ENCODE peak calls at places on chromosomes 16 and 17, in five cellular contexts. W, H, V, T and K are unnamed samples.
A peak's percentile ranks its signal among the peaks of the same experiment; 100 is the strongest.

GRCh38 chr16:77599793-77600415 is 122.4 kb upstream of the NUDT7 start:
- DNase-seq in T (peak; percentile 77), H (peak; percentile 54), V (no peak), W (peak; percentile 19), K (peak; percentile 56)

GRCh38 chr17:62032480-62032879 is 32.6 kb downstream of the MED13 start:
- DNase-seq in W (no peak), T (no peak), H (no peak), V (no peak), K (no peak)

GRCh38 chr16:23895052-23895451 is 59.3 kb downstream of the PRKCB start:
- DNase-seq in T (no peak), V (no peak), H (no peak), W (no peak), K (no peak)

GRCh38 chr17:64978138-64978537 is 58.9 kb upstream of the LRRC37A3 start:
- DNase-seq in T (no peak), W (no peak), H (no peak), V (no peak), K (no peak)

GRCh38 chr17:50918071-50918932 is 52.1 kb upstream of the TOB1 start:
- DNase-seq in H (no peak), V (no peak), T (no peak), W (no peak), K (peak; percentile 54)

GRCh38 chr16:58655215-58655596 is 25.6 kb upstream of the CNOT1 start:
- DNase-seq in H (no peak), T (no peak), V (no peak), W (no peak), K (no peak)

GRCh38 chr17:78890111-78890897 is 12.7 kb downstream of the CEP295NL start:
- DNase-seq in H (no peak), V (no peak), W (no peak), T (no peak), K (peak; percentile 97)

GRCh38 chr16:78535098-78535497 is 435.6 kb downstream of the WWOX start:
- DNase-seq in V (no peak), W (no peak), T (no peak), H (no peak), K (no peak)

GRCh38 chr16:20906871-20907255 is 6.3 kb downstream of the LYRM1 start:
- DNase-seq in W (no peak), V (no peak), H (no peak), T (no peak), K (no peak)

GRCh38 chr16:19308392-19308791 is 22.9 kb downstream of the CLEC19A start:
- DNase-seq in W (no peak), V (no peak), H (no peak), T (no peak), K (no peak)

GRCh38 chr16:19305443-19305842 is 19.9 kb downstream of the CLEC19A start:
- DNase-seq in T (no peak), W (no peak), H (no peak), V (no peak), K (no peak)

GRCh38 chr16:19307587-19308241 is 22.2 kb downstream of the CLEC19A start:
- DNase-seq in T (no peak), H (no peak), W (no peak), V (peak; percentile 73), K (peak; percentile 27)

GRCh38 chr16:19309178-19309577 is 23.6 kb downstream of the CLEC19A start:
- DNase-seq in W (no peak), V (no peak), T (no peak), H (no peak), K (no peak)

GRCh38 chr16:19304670-19305240 is 19.2 kb downstream of the CLEC19A start:
- DNase-seq in H (peak; percentile 37), W (no peak), T (no peak), V (no peak), K (no peak)
- TF ChIP-seq MAX in H (no peak), W (no peak), T (no peak), V (no peak), K (no peak)

GRCh38 chr16:54326266-54326662 is 39.7 kb upstream of the IRX3 start:
- DNase-seq in T (no peak), H (no peak), W (no peak), V (no peak), K (no peak)
- TF ChIP-seq MAX in T (no peak), H (no peak), W (no peak), V (no peak), K (no peak)

DNA sequence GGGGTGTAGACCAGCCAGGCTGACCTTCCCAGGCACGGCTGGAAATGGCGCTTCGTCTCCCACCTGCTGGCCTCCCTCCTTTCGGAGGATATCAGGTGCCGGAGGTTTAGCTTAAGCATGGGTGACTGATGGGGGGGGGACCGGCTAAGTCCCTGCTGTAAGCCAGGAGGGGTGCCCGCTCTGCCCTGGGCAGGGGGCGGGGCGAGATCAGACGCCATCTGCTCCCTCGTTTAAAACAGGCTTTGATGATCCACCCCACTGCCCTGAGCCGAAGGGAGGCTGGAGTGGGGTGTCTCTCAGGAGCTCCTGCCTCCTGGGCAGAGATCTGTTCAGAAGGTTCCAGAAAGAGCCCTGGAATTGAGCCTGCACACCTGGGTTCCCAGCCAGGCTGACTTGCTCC is 26.0 kb downstream of the C16orf74 start:
- DNase-seq in W (no peak), T (no peak), V (no peak), H (no peak), K (no peak)
- TF ChIP-seq MAX in W (no peak), T (no peak), V (no peak), H (no peak), K (no peak)

DNA sequence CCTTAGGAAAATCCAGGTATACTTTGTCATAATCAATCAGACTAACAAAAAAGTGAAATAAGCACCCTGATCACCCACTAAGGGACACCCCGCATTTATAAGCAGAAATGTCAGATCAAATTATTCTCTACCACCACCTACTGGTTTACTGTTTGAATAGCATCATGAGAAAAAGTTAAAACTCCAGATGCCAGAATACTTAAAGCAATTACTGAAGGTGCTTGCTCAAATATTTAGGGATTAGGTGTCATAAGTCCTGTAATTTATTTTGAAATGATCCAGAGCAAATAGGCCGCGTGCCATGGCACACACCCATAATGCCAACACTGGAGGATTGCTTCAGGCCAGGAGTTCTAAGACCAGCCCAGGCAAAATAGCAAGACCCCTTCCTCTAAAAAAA is 2.3 kb downstream of the TOP2A start:
- DNase-seq in T (peak; percentile 47), W (no peak), H (peak; percentile 68), V (no peak), K (peak; percentile 61)
- TF ChIP-seq MAX in T (no peak), W (no peak), H (no peak), V (no peak), K (no peak)

GRCh38 chr17:18854956-18855355 is 3.0 kb upstream of the PRPSAP2 start:
- DNase-seq in H (no peak), T (no peak), W (no peak), V (no peak), K (no peak)
- TF ChIP-seq MAX in H (no peak), T (no peak), W (no peak), V (no peak), K (no peak)